ENCODE peak calls at places on chromosomes 6 and 20, in seven cellular contexts. M, X, T, P, R, A and S are unnamed samples.

GRCh38 chr6:96907498-96907897 is 9.8 kb upstream of the NDUFAF4 start:
- DNase-seq in X (no peak), R (no peak), T (no peak), A (peak; percentile 44), P (no peak), M (no peak), S (no peak)

GRCh38 chr20:34037121-34037520 is 43.4 kb downstream of the RALY start:
- DNase-seq in X (peak; percentile 43), M (no peak), A (no peak), P (no peak), T (no peak), R (no peak), S (no peak)

GRCh38 chr20:57860576-57860975 is 150.8 kb upstream of the PMEPA1 start:
- DNase-seq in X (no peak), M (no peak), T (no peak), R (no peak), P (no peak), A (no peak), S (no peak)

GRCh38 chr20:33178726-33179125 is 10.8 kb downstream of the BPIFA2 start:
- DNase-seq in R (no peak), P (no peak), A (no peak), M (no peak), X (no peak), T (no peak), S (peak; percentile 40)

GRCh38 chr6:113526995-113527394 is 330.1 kb upstream of the MARCKS start:
- DNase-seq in P (no peak), X (no peak), A (no peak), T (no peak), R (no peak), M (no peak), S (no peak)

GRCh38 chr20:50314326-50314725 is 123.7 kb downstream of the CEBPB start:
- DNase-seq in P (no peak), M (no peak), A (no peak), X (no peak), R (no peak), T (no peak), S (no peak)

GRCh38 chr6:166997768-166998255 is 1.4 kb upstream of the CEP43 start:
- DNase-seq in A (peak; percentile 27), T (peak; percentile 57), R (peak; percentile 81), X (peak; percentile 80), P (peak; percentile 48), M (peak; percentile 13), S (peak; percentile 74)

GRCh38 chr20:53834044-53834442 is 236.4 kb downstream of the BCAS1 start:
- DNase-seq in X (peak; percentile 41), R (peak; percentile 78), M (no peak), T (no peak), A (no peak), P (no peak), S (no peak)

GRCh38 chr6:136464874-136465273 is 85.3 kb downstream of the MAP7 start:
- DNase-seq in T (no peak), P (no peak), X (no peak), A (no peak), M (no peak), R (no peak), S (no peak)

GRCh38 chr20:16703570-16703969 is 26.3 kb upstream of the SNRPB2 start:
- DNase-seq in M (no peak), A (no peak), X (no peak), T (no peak), P (no peak), R (no peak), S (no peak)

GRCh38 chr6:159701413-159701999 is 8.5 kb upstream of the SOD2 start:
- DNase-seq in M (no peak), T (no peak), A (no peak), R (peak; percentile 90), P (no peak), X (peak; percentile 55), S (no peak)

GRCh38 chr6:151614630-151615029 is 120.8 kb downstream of the CCDC170 start:
- DNase-seq in T (no peak), X (no peak), M (no peak), P (no peak), A (no peak), R (no peak), S (no peak)

GRCh38 chr6:164378330-164378729 is 931.1 kb downstream of the C6orf118 start:
- DNase-seq in M (no peak), P (no peak), A (no peak), T (no peak), R (no peak), X (no peak), S (no peak)

GRCh38 chr6:100171533-100172321 is 177.7 kb upstream of the MCHR2 start:
- DNase-seq in T (no peak), A (peak; percentile 60), P (no peak), R (peak; percentile 91), X (peak; percentile 74), M (no peak), S (no peak)

GRCh38 chr6:25956231-25956630 is 6.4 kb upstream of the TRIM38 start:
- DNase-seq in R (no peak), T (no peak), X (no peak), A (no peak), P (no peak), M (no peak), S (no peak)

GRCh38 chr20:63230800-63231268 is 4.9 kb upstream of the BIRC7 start:
- DNase-seq in P (no peak), R (no peak), A (no peak), T (peak; percentile 47), M (no peak), X (peak; percentile 41), S (no peak)

GRCh38 chr6:109139109-109139508 is 43.8 kb downstream of the CEP57L1 start:
- DNase-seq in X (no peak), M (no peak), R (peak; percentile 72), T (no peak), P (no peak), A (no peak), S (no peak)

GRCh38 chr6:75230484-75231325 is 12.9 kb downstream of the COX7A2 start:
- DNase-seq in P (no peak), T (no peak), M (no peak), X (peak; percentile 46), A (no peak), R (peak; percentile 69), S (no peak)

GRCh38 chr20:59006167-59006863 is 739 bp downstream of the CTSZ start:
- DNase-seq in M (no peak), T (no peak), P (peak; percentile 52), R (no peak), A (no peak), X (no peak), S (no peak)

GRCh38 chr6:111714403-111715270 is 109.0 kb upstream of the TRAF3IP2 start:
- DNase-seq in T (no peak), M (no peak), A (no peak), X (no peak), R (no peak), P (no peak), S (no peak)

GRCh38 chr6:24125980-24126379 is at the start of gene NRSN1:
- DNase-seq in A (no peak), M (peak; percentile 64), P (no peak), R (no peak), X (no peak), T (no peak), S (no peak)

GRCh38 chr6:168546730-168547129 is 105.7 kb downstream of the SMOC2 start:
- DNase-seq in T (no peak), X (no peak), R (no peak), P (no peak), M (no peak), A (no peak), S (no peak)

GRCh38 chr20:51541189-51542032 is 1.1 kb downstream of the NFATC2 start:
- DNase-seq in M (no peak), P (peak; percentile 69), A (no peak), T (peak; percentile 68), X (peak; percentile 94), R (peak; percentile 37), S (peak; percentile 76)

GRCh38 chr6:34315256-34315655 is 66.5 kb upstream of the SMIM29 start:
- DNase-seq in M (no peak), A (no peak), T (no peak), R (no peak), P (no peak), X (no peak), S (no peak)

GRCh38 chr6:4322134-4322845 is 186.9 kb upstream of the ECI2 start:
- DNase-seq in A (no peak), M (no peak), R (no peak), T (no peak), X (no peak), P (no peak), S (no peak)

GRCh38 chr6:69917834-69918233 is 51.5 kb downstream of the COL19A1 start:
- DNase-seq in A (peak; percentile 20), R (peak; percentile 91), M (no peak), T (no peak), X (peak; percentile 73), P (no peak), S (no peak)

GRCh38 chr6:169867751-169868191 is 116.3 kb downstream of the ERMARD start:
- DNase-seq in T (no peak), A (no peak), P (no peak), M (no peak), X (no peak), R (no peak), S (no peak)

GRCh38 chr6:156449128-156449527 is 328.1 kb upstream of the ARID1B start:
- DNase-seq in T (peak; percentile 60), X (no peak), R (peak; percentile 18), A (no peak), M (peak; percentile 45), P (no peak), S (no peak)

GRCh38 chr20:43825635-43826034 is 89.0 kb upstream of the TOX2 start:
- DNase-seq in P (no peak), X (no peak), R (no peak), A (peak; percentile 40), T (no peak), M (no peak), S (no peak)

GRCh38 chr6:165715428-165715827 is 52.4 kb upstream of the PDE10A start:
- DNase-seq in A (no peak), X (no peak), M (no peak), R (no peak), T (no peak), P (no peak), S (no peak)

GRCh38 chr6:110826236-110827129 is 11.2 kb upstream of the CDK19 start:
- DNase-seq in T (no peak), A (no peak), M (no peak), X (peak; percentile 52), R (peak; percentile 68), P (no peak), S (peak; percentile 83)

GRCh38 chr6:53999088-53999755 is 112.0 kb upstream of the MLIP start:
- DNase-seq in R (no peak), T (no peak), M (no peak), A (no peak), P (no peak), X (no peak), S (no peak)

GRCh38 chr6:113642714-113643442 is 214.3 kb upstream of the MARCKS start:
- DNase-seq in X (no peak), T (peak; percentile 25), R (peak; percentile 50), P (peak; percentile 45), M (no peak), A (no peak), S (no peak)

GRCh38 chr20:4076671-4077070 is 61.3 kb upstream of the RNF24 start:
- DNase-seq in M (no peak), R (peak; percentile 97), T (peak; percentile 50), A (no peak), X (peak; percentile 3), P (no peak), S (no peak)

GRCh38 chr6:99933129-99933528 is 60.9 kb downstream of the MCHR2 start:
- DNase-seq in T (no peak), R (peak; percentile 65), M (no peak), P (no peak), A (no peak), X (no peak), S (no peak)

GRCh38 chr20:53957421-53958172 is 112.8 kb downstream of the BCAS1 start:
- DNase-seq in R (peak; percentile 63), X (no peak), P (no peak), A (no peak), M (no peak), T (no peak), S (no peak)

GRCh38 chr6:116060572-116061283 is at the start of gene FRK:
- DNase-seq in X (no peak), P (no peak), T (peak; percentile 76), M (no peak), R (peak; percentile 76), A (no peak), S (peak; percentile 50)

GRCh38 chr6:99119109-99120031 is 171.6 kb upstream of the FBXL4 start:
- DNase-seq in P (peak; percentile 39), M (peak; percentile 47), X (peak; percentile 57), T (peak; percentile 13), A (no peak), R (peak; percentile 41), S (no peak)